ENCODE peak calls at places on chromosome 20, in five cellular contexts. G is adrenal gland, X is neural progenitor cell, M is A549, B is Panc1. C is an unnamed sample.

GRCh38 chr20:5215592-5216304 is 88.9 kb downstream of the CDS2 start:
- DNase-seq in G (no peak), X (no peak), M (no peak), B (no peak), C (no peak)

GRCh38 chr20:16556299-16556698 is 16.9 kb downstream of the KIF16B start:
- DNase-seq in G (no peak), X (no peak), M (no peak), B (no peak), C (no peak)

GRCh38 chr20:10077081-10077471 is 42.3 kb downstream of the ANKEF1 start:
- DNase-seq in G (no peak), X (peak; percentile 36), M (no peak), B (no peak), C (no peak)

GRCh38 chr20:10978019-10978702 is 304.4 kb upstream of the JAG1 start:
- DNase-seq in G (no peak), X (no peak), M (no peak), B (no peak), C (no peak)

GRCh38 chr20:37042986-37043972 is 52.5 kb downstream of the RBL1 start:
- DNase-seq in G (no peak), X (no peak), M (no peak), B (no peak), C (no peak)

GRCh38 chr20:2301164-2301622 is 5.4 kb downstream of the TGM3 start:
- DNase-seq in G (peak; percentile 34), X (no peak), M (peak; percentile 42), B (no peak), C (no peak)

GRCh38 chr20:49381558-49382493 is 100.6 kb downstream of the KCNB1 start:
- DNase-seq in G (peak; percentile 59), X (no peak), M (peak; percentile 42), B (no peak), C (peak; percentile 86)

GRCh38 chr20:36399969-36400545 is 93.9 kb downstream of the DLGAP4 start:
- DNase-seq in G (no peak), X (no peak), M (no peak), B (no peak), C (no peak)

GRCh38 chr20:53943522-53944291 is 126.7 kb downstream of the BCAS1 start:
- DNase-seq in G (no peak), X (no peak), M (no peak), B (no peak), C (peak; percentile 28)

GRCh38 chr20:3696200-3696599 is 14.4 kb upstream of the ADAM33 start:
- DNase-seq in G (no peak), X (no peak), M (no peak), B (no peak), C (no peak)

GRCh38 chr20:49247169-49247734 is 28.0 kb downstream of the DDX27 start:
- DNase-seq in G (no peak), X (no peak), M (no peak), B (no peak), C (no peak)

GRCh38 chr20:52564594-52564993 is 373.0 kb upstream of the ZFP64 start:
- DNase-seq in G (no peak), X (no peak), M (no peak), B (no peak), C (no peak)

GRCh38 chr20:49187330-49188100 is 619 bp downstream of the STAU1 start:
- DNase-seq in G (peak; percentile 45), X (peak; percentile 70), M (no peak), B (no peak), C (peak; percentile 64)

DNA sequence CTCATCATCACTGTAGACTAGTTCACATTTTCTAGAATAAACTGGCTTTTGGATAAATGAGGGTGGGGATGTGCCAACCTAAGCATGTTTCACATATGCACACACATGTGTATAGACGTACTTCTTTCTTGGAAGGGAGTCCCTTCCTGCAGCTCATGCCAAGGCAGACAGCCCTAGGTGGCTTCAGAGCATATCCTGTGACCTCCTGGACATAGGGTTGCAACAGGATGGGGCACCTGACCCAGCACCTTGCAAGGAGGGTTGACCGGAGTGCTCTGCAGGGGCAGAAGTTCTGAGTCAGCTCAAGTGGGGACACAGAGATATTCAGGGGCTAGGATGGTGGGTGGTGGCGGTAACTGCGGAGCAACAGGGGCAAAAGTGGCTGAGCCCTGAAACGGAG is 68.6 kb upstream of the RALGAPA2 start:
- DNase-seq in G (no peak), X (no peak), M (no peak), B (no peak), C (no peak)
- H3K27ac ChIP-seq in G (peak overlapping the region; percentile 40), X (no peak overlapping the region), M (no peak overlapping the region), B (no peak overlapping the region), C (peak overlapping the region; percentile 45)

GRCh38 chr20:32858873-32859372 is at the start of gene EFCAB8:
- DNase-seq in G (no peak), X (peak; percentile 25), M (no peak), B (no peak), C (no peak)
- TF ChIP-seq CTCF in G (no peak), X (peak; percentile 32), M (no peak), B (no peak), C (no peak)

GRCh38 chr20:50659975-50660670 is 31.2 kb downstream of the RIPOR3 start:
- DNase-seq in G (no peak), X (no peak), M (no peak), B (no peak), C (no peak)

GRCh38 chr20:50668326-50668725 is 23.0 kb downstream of the RIPOR3 start:
- DNase-seq in G (no peak), X (no peak), M (no peak), B (no peak), C (no peak)

GRCh38 chr20:50666709-50667310 is 24.5 kb downstream of the RIPOR3 start:
- DNase-seq in G (no peak), X (no peak), M (no peak), B (no peak), C (no peak)

GRCh38 chr20:50663095-50663821 is 28.1 kb downstream of the RIPOR3 start:
- DNase-seq in G (no peak), X (no peak), M (peak; percentile 79), B (no peak), C (peak; percentile 58)

GRCh38 chr20:50664248-50664647 is 27.1 kb downstream of the RIPOR3 start:
- DNase-seq in G (peak; percentile 37), X (no peak), M (no peak), B (no peak), C (no peak)
- H3K27ac ChIP-seq in G (peak overlapping the region; percentile 88), X (no peak overlapping the region), M (peak overlapping the region; percentile 72), B (peak overlapping the region; percentile 96), C (no peak overlapping the region)

GRCh38 chr20:841568-842546 is 8.3 kb downstream of the FAM110A start:
- DNase-seq in G (no peak), X (peak; percentile 53), M (no peak), B (no peak), C (peak; percentile 74)
- TF ChIP-seq CTCF in G (no peak), X (peak; percentile 24), M (no peak), B (no peak), C (no peak)

GRCh38 chr20:62135573-62136266 is 7.5 kb downstream of the PSMA7 start:
- DNase-seq in G (no peak), X (no peak), M (no peak), B (no peak), C (no peak)
- H3K27ac ChIP-seq in G (peak overlapping the region; percentile 89), X (no peak overlapping the region), M (no peak overlapping the region), B (no peak overlapping the region), C (no peak overlapping the region)

GRCh38 chr20:44765091-44765490 is 19.4 kb downstream of the KCNK15 start:
- DNase-seq in G (no peak), X (peak; percentile 35), M (no peak), B (no peak), C (no peak)

GRCh38 chr20:44765647-44766367 is 20.1 kb downstream of the KCNK15 start:
- DNase-seq in G (no peak), X (no peak), M (peak; percentile 37), B (no peak), C (no peak)

GRCh38 chr20:44761423-44761822 is 15.8 kb downstream of the KCNK15 start:
- DNase-seq in G (no peak), X (no peak), M (no peak), B (no peak), C (no peak)

GRCh38 chr20:44759595-44759994 is 13.9 kb downstream of the KCNK15 start:
- DNase-seq in G (no peak), X (no peak), M (no peak), B (no peak), C (no peak)

DNA sequence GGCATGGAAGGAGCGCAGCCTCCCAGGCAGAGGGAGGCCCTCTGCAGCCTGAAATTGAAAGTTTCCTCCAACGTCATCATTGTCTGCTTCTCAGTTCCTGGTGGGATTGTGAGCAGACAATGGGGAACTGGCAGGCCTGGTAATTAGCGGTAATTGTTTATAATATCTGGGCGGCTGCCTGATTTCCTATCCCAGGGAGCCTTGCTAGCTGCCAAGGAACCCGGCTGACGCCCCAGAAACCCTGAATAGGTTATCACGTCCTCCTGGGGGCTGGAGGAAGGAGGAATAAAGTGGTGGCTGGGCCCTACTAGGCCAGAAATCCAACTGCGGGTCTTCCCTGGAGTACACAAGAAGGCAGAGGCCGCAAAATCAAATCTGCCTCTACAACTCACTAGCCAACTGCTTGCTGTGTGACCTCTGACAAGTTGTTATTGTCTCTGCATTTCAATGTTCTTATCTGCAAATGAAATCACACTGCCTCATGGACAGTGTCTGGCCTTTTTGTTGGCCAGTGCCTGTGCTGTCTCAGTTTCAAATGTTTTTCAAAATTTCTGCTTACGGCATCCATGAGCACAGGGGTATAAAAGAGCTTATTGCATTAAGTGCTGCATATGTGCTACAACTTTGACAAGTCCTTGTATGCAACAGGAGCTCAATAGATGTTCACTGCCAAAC is 16.9 kb downstream of the KCNK15 start:
- DNase-seq in G (no peak), X (peak; percentile 27), M (no peak), B (no peak), C (no peak)
- TF ChIP-seq CTCF in G (no peak), X (no peak), M (no peak), B (no peak), C (no peak)

DNA sequence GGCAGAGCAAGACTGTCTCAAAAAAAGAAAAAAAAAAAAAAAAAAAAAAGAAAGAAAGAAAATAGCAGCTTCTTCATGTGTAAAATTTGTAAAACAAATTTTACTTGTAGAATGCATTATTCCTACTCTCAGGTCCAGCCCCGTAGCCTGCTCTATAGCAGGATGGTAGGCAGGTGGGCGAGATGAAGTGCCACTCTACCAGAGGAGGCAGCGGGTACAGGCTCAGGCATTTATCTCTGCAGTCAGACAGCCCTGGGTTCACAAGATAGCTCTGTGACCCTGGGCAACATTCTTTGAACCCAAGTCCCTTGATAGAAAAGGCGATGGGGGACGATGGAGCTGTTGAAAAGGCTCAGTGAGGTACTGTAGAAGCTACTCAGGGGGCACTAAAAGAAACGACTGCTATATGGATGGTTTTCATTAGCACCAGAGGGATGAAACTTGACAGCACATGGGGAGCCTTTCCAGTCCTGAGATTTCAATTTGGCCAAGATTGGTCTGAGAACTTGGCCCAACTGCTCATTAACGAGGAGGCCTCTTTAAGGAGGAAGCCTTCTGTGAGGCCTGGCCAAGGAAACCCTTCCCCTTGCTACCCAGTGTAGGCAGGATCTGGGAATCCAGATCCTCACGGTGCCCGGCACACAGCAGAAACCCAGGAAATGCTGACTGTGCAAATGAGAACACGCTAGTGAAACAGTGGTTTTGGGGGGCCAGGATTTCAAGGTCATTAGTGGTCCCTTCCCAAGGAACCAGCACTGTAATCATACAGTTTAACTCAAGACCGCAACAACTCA is 63.1 kb downstream of the MYH7B start:
- DNase-seq in G (peak; percentile 13), X (no peak), M (no peak), B (no peak), C (no peak)
- H3K27ac ChIP-seq in G (peak overlapping the region; percentile 50), X (no peak overlapping the region), M (no peak overlapping the region), B (no peak overlapping the region), C (no peak overlapping the region)

C was measured in thyroid gland.